ENCODE peak calls at places on chromosomes 3 and 15, in six cellular contexts. One of them, this sample, is unnamed.

GRCh38 chr15:100766225-100767001 is 113.2 kb upstream of the ALDH1A3 start:
- DNase-seq in T-cell: no peak
- DNase-seq in cardiac muscle cell: peak; percentile 18
- DNase-seq in AG08395: peak; percentile 29
- DNase-seq in left colon: peak; percentile 16
- DNase-seq in breast epithelium: no peak
- DNase-seq in this sample: no peak

GRCh38 chr15:82847703-82848102 is 38.3 kb downstream of the WHAMM start:
- DNase-seq in AG08395: no peak
- DNase-seq in T-cell: no peak
- DNase-seq in cardiac muscle cell: no peak
- DNase-seq in left colon: no peak
- DNase-seq in breast epithelium: peak; percentile 11
- DNase-seq in this sample: no peak

GRCh38 chr3:159911664-159912037 is 77.0 kb upstream of the IL12A start:
- DNase-seq in cardiac muscle cell: no peak
- DNase-seq in AG08395: no peak
- DNase-seq in breast epithelium: no peak
- DNase-seq in T-cell: no peak
- DNase-seq in left colon: no peak
- DNase-seq in this sample: no peak

GRCh38 chr15:81235781-81236507 is 39.3 kb downstream of the IL16 start:
- DNase-seq in breast epithelium: no peak
- DNase-seq in AG08395: peak; percentile 93
- DNase-seq in cardiac muscle cell: peak; percentile 96
- DNase-seq in T-cell: no peak
- DNase-seq in left colon: no peak
- DNase-seq in this sample: peak; percentile 52

GRCh38 chr3:48695113-48695753 is 9.5 kb upstream of the NCKIPSD start:
- DNase-seq in AG08395: peak; percentile 73
- DNase-seq in left colon: no peak
- DNase-seq in breast epithelium: peak; percentile 77
- DNase-seq in T-cell: no peak
- DNase-seq in cardiac muscle cell: peak; percentile 81
- DNase-seq in this sample: peak; percentile 44

GRCh38 chr15:71542836-71543235 is 267.5 kb upstream of the NR2E3 start:
- DNase-seq in cardiac muscle cell: no peak
- DNase-seq in AG08395: no peak
- DNase-seq in breast epithelium: no peak
- DNase-seq in T-cell: no peak
- DNase-seq in left colon: no peak
- DNase-seq in this sample: no peak

GRCh38 chr15:93063292-93063671 is 25.7 kb downstream of the RGMA start:
- DNase-seq in cardiac muscle cell: no peak
- DNase-seq in AG08395: no peak
- DNase-seq in left colon: no peak
- DNase-seq in T-cell: no peak
- DNase-seq in breast epithelium: no peak
- DNase-seq in this sample: no peak

GRCh38 chr3:194686816-194687637 is 1.3 kb downstream of the FAM43A start:
- DNase-seq in AG08395: peak; percentile 41
- DNase-seq in T-cell: no peak
- DNase-seq in cardiac muscle cell: peak; percentile 70
- DNase-seq in breast epithelium: no peak
- DNase-seq in left colon: no peak
- DNase-seq in this sample: no peak

GRCh38 chr3:71033681-71034220 is 549.8 kb downstream of the FOXP1 start:
- DNase-seq in cardiac muscle cell: no peak
- DNase-seq in AG08395: no peak
- DNase-seq in T-cell: no peak
- DNase-seq in left colon: no peak
- DNase-seq in breast epithelium: no peak
- DNase-seq in this sample: no peak

GRCh38 chr3:156604064-156604641 is 49.2 kb upstream of the SSR3 start:
- DNase-seq in AG08395: no peak
- DNase-seq in cardiac muscle cell: no peak
- DNase-seq in breast epithelium: no peak
- DNase-seq in T-cell: no peak
- DNase-seq in left colon: no peak
- DNase-seq in this sample: no peak

GRCh38 chr15:80777137-80777536 is 2.0 kb upstream of the CEMIP start:
- DNase-seq in cardiac muscle cell: peak; percentile 95
- DNase-seq in AG08395: peak; percentile 88
- DNase-seq in breast epithelium: no peak
- DNase-seq in T-cell: no peak
- DNase-seq in left colon: peak; percentile 60
- DNase-seq in this sample: no peak

GRCh38 chr3:62655319-62656063 is 219.7 kb downstream of the CADPS start:
- DNase-seq in T-cell: no peak
- DNase-seq in left colon: no peak
- DNase-seq in AG08395: no peak
- DNase-seq in cardiac muscle cell: no peak
- DNase-seq in breast epithelium: no peak
- DNase-seq in this sample: no peak

GRCh38 chr15:76234337-76234889 is 76.9 kb downstream of the ETFA start:
- DNase-seq in left colon: no peak
- DNase-seq in cardiac muscle cell: no peak
- DNase-seq in AG08395: no peak
- DNase-seq in breast epithelium: no peak
- DNase-seq in T-cell: no peak
- DNase-seq in this sample: no peak

GRCh38 chr15:101348643-101349496 is 53.8 kb upstream of the SNRPA1 start:
- DNase-seq in left colon: no peak
- DNase-seq in AG08395: no peak
- DNase-seq in breast epithelium: peak; percentile 48
- DNase-seq in cardiac muscle cell: peak; percentile 31
- DNase-seq in T-cell: no peak
- DNase-seq in this sample: no peak

GRCh38 chr15:75024102-75024636 is 779 bp downstream of the PPCDC start:
- DNase-seq in cardiac muscle cell: peak; percentile 47
- DNase-seq in T-cell: no peak
- DNase-seq in breast epithelium: no peak
- DNase-seq in left colon: no peak
- DNase-seq in AG08395: peak; percentile 41
- DNase-seq in this sample: peak; percentile 80

GRCh38 chr3:33067484-33067883 is 29.5 kb downstream of the GLB1 start:
- DNase-seq in cardiac muscle cell: peak; percentile 33
- DNase-seq in T-cell: no peak
- DNase-seq in left colon: no peak
- DNase-seq in AG08395: no peak
- DNase-seq in breast epithelium: no peak
- DNase-seq in this sample: no peak

GRCh38 chr15:47801522-47801921 is 84.2 kb downstream of the SEMA6D start:
- DNase-seq in cardiac muscle cell: no peak
- DNase-seq in breast epithelium: peak; percentile 67
- DNase-seq in AG08395: no peak
- DNase-seq in T-cell: no peak
- DNase-seq in left colon: no peak
- DNase-seq in this sample: no peak

GRCh38 chr15:40100947-40101905 is 7.5 kb downstream of the BMF start:
- DNase-seq in T-cell: no peak
- DNase-seq in AG08395: no peak
- DNase-seq in breast epithelium: no peak
- DNase-seq in cardiac muscle cell: no peak
- DNase-seq in left colon: no peak
- DNase-seq in this sample: no peak

GRCh38 chr15:44195151-44195740 is at the start of gene FRMD5:
- DNase-seq in cardiac muscle cell: peak; percentile 96
- DNase-seq in left colon: peak; percentile 88
- DNase-seq in breast epithelium: peak; percentile 87
- DNase-seq in T-cell: peak; percentile 65
- DNase-seq in AG08395: peak; percentile 99
- DNase-seq in this sample: peak; percentile 94

GRCh38 chr3:21159565-21159950 is 591.5 kb downstream of the ZNF385D start:
- DNase-seq in cardiac muscle cell: no peak
- DNase-seq in breast epithelium: no peak
- DNase-seq in AG08395: peak; percentile 24
- DNase-seq in left colon: no peak
- DNase-seq in T-cell: no peak
- DNase-seq in this sample: no peak

GRCh38 chr15:39857132-39857531 is 62.9 kb downstream of the GPR176 start:
- DNase-seq in left colon: no peak
- DNase-seq in AG08395: no peak
- DNase-seq in breast epithelium: no peak
- DNase-seq in T-cell: no peak
- DNase-seq in cardiac muscle cell: no peak
- DNase-seq in this sample: no peak

GRCh38 chr15:69060744-69061143 is 46.2 kb downstream of the NOX5 start:
- DNase-seq in breast epithelium: no peak
- DNase-seq in T-cell: no peak
- DNase-seq in cardiac muscle cell: peak; percentile 5
- DNase-seq in left colon: no peak
- DNase-seq in AG08395: no peak
- DNase-seq in this sample: no peak

GRCh38 chr3:111669926-111670630 is 74.9 kb upstream of the ZBED2 start:
- DNase-seq in AG08395: peak; percentile 21
- DNase-seq in T-cell: no peak
- DNase-seq in breast epithelium: no peak
- DNase-seq in cardiac muscle cell: peak; percentile 15
- DNase-seq in left colon: no peak
- DNase-seq in this sample: no peak

GRCh38 chr3:24364359-24364758 is 130.3 kb downstream of the THRB start:
- DNase-seq in breast epithelium: no peak
- DNase-seq in AG08395: no peak
- DNase-seq in T-cell: no peak
- DNase-seq in left colon: no peak
- DNase-seq in cardiac muscle cell: no peak
- DNase-seq in this sample: no peak

GRCh38 chr15:68051109-68051508 is 3.0 kb upstream of the PIAS1 start:
- DNase-seq in left colon: no peak
- DNase-seq in T-cell: no peak
- DNase-seq in AG08395: no peak
- DNase-seq in cardiac muscle cell: no peak
- DNase-seq in breast epithelium: no peak
- DNase-seq in this sample: no peak

This sample was measured in adrenal gland.